ENCODE peak calls at places on chromosome 18, in eight cellular contexts. D, A, Q, V, B, M, U and G are unnamed samples.

GRCh38 chr18:12307251-12307736 is 747 bp upstream of the TUBB6 start:
- DNase-seq in V (no peak), D (peak), B (no peak), M (no peak), Q (no peak), A (peak), U (peak), G (peak)

GRCh38 chr18:12377556-12378553 is 828 bp upstream of the AFG3L2 start:
- DNase-seq in M (no peak), U (no peak), Q (no peak), D (no peak), B (no peak), V (no peak), A (peak), G (peak)

GRCh38 chr18:73785276-73785675 is 362.4 kb downstream of the FBXO15 start:
- DNase-seq in Q (no peak), U (no peak), D (no peak), V (no peak), B (no peak), A (no peak), M (no peak), G (no peak)

GRCh38 chr18:4789506-4789905 is 334.4 kb upstream of the DLGAP1 start:
- DNase-seq in Q (no peak), U (no peak), A (no peak), M (no peak), V (no peak), B (no peak), D (no peak), G (no peak)

GRCh38 chr18:3447035-3447894 is 2.7 kb upstream of the TGIF1 start:
- DNase-seq in A (no peak), U (peak), B (no peak), V (no peak), M (peak), D (peak), Q (no peak), G (peak)

GRCh38 chr18:52682260-52682659 is 342.3 kb downstream of the DCC start:
- DNase-seq in B (no peak), A (no peak), U (no peak), V (no peak), D (no peak), M (no peak), Q (no peak), G (peak)

GRCh38 chr18:7000484-7001096 is 117.0 kb downstream of the LAMA1 start:
- DNase-seq in V (no peak), A (no peak), D (no peak), U (no peak), Q (no peak), B (no peak), M (no peak), G (peak)

GRCh38 chr18:2459886-2460285 is 111.4 kb downstream of the METTL4 start:
- DNase-seq in U (no peak), D (no peak), A (no peak), M (no peak), V (no peak), B (no peak), Q (no peak), G (no peak)

GRCh38 chr18:54983041-54983686 is 23.9 kb upstream of the CCDC68 start:
- DNase-seq in A (peak), V (no peak), U (no peak), Q (no peak), M (no peak), B (peak), D (no peak), G (peak)

GRCh38 chr18:12839526-12840196 is 44.4 kb downstream of the PTPN2 start:
- DNase-seq in D (no peak), B (no peak), Q (peak), V (no peak), U (no peak), A (peak), M (no peak), G (no peak)

GRCh38 chr18:73636355-73636754 is 511.3 kb downstream of the FBXO15 start:
- DNase-seq in V (no peak), U (no peak), A (no peak), D (no peak), Q (no peak), M (no peak), B (no peak), G (no peak)

GRCh38 chr18:10252952-10253680 is 201.3 kb upstream of the APCDD1 start:
- DNase-seq in A (peak), Q (no peak), B (no peak), M (no peak), U (no peak), D (no peak), V (no peak), G (no peak)

GRCh38 chr18:26574958-26575864 is 26.9 kb upstream of the KCTD1 start:
- DNase-seq in Q (no peak), U (no peak), A (no peak), M (no peak), V (no peak), B (no peak), D (no peak), G (peak)

GRCh38 chr18:79465392-79465991 is 69.8 kb downstream of the NFATC1 start:
- DNase-seq in Q (no peak), D (no peak), V (no peak), B (no peak), A (no peak), M (no peak), U (peak), G (peak)

GRCh38 chr18:6404834-6405233 is 9.9 kb downstream of the L3MBTL4 start:
- DNase-seq in U (no peak), A (no peak), V (no peak), Q (no peak), B (no peak), M (no peak), D (no peak), G (no peak)

GRCh38 chr18:79245517-79246001 is 150.2 kb upstream of the NFATC1 start:
- DNase-seq in M (no peak), A (no peak), V (no peak), B (no peak), D (no peak), Q (no peak), U (no peak), G (no peak)

GRCh38 chr18:48080546-48080945 is 150.1 kb upstream of the SMAD2 start:
- DNase-seq in Q (no peak), V (no peak), D (no peak), M (no peak), B (no peak), A (no peak), U (no peak), G (no peak)

GRCh38 chr18:30889582-30890301 is 152.8 kb downstream of the DSC3 start:
- DNase-seq in Q (no peak), U (no peak), M (no peak), A (no peak), D (no peak), V (no peak), B (no peak), G (peak)

GRCh38 chr18:25630682-25631081 is 278.7 kb upstream of the ZNF521 start:
- DNase-seq in U (no peak), B (no peak), Q (no peak), M (no peak), D (no peak), A (no peak), V (no peak), G (no peak)

GRCh38 chr18:75854174-75854573 is 426.7 kb upstream of the SMIM21 start:
- DNase-seq in M (no peak), A (no peak), D (no peak), U (no peak), V (no peak), B (no peak), Q (no peak), G (peak)

GRCh38 chr18:39966275-39966674 is 1988.8 kb upstream of the PIK3C3 start:
- DNase-seq in M (no peak), B (no peak), A (no peak), Q (no peak), D (no peak), V (no peak), U (no peak), G (peak)

GRCh38 chr18:22683786-22684185 is 249.3 kb upstream of the RBBP8 start:
- DNase-seq in D (no peak), V (no peak), M (no peak), B (no peak), U (no peak), A (no peak), Q (no peak), G (no peak)

GRCh38 chr18:68997845-68998244 is 200.0 kb downstream of the CCDC102B start:
- DNase-seq in A (no peak), V (no peak), M (no peak), B (no peak), U (no peak), Q (no peak), D (no peak), G (no peak)

GRCh38 chr18:36702398-36703010 is 126.3 kb downstream of the TPGS2 start:
- DNase-seq in B (no peak), V (no peak), Q (no peak), M (no peak), D (no peak), U (no peak), A (peak), G (no peak)

GRCh38 chr18:56952026-56952425 is 194.9 kb upstream of the BOD1L2 start:
- DNase-seq in D (no peak), B (no peak), A (no peak), U (no peak), Q (no peak), V (no peak), M (no peak), G (no peak)

GRCh38 chr18:72752220-72752619 is 115.6 kb downstream of the NETO1 start:
- DNase-seq in V (no peak), Q (no peak), B (no peak), A (no peak), U (no peak), M (no peak), D (no peak), G (no peak)

GRCh38 chr18:59005266-59005665 is 134.4 kb upstream of the SEC11C start:
- DNase-seq in B (no peak), M (peak), D (peak), V (no peak), A (peak), U (no peak), Q (no peak), G (no peak)

GRCh38 chr18:25921677-25922421 is 168.6 kb downstream of the SS18 start:
- DNase-seq in D (no peak), V (no peak), M (no peak), Q (peak), B (peak), A (peak), U (peak), G (peak)

GRCh38 chr18:3248670-3249359 is 1.2 kb downstream of the MYL12A start:
- DNase-seq in M (no peak), D (no peak), A (peak), U (no peak), Q (no peak), V (no peak), B (no peak), G (peak)